ENCODE peak calls at places on chromosomes 4 and X, in seven cellular contexts. V is neural crest cell, Q is progenitor cell of endocrine pancreas, F is lung, L is GM13977, W is astrocyte of the cerebellum, E is GM10248. N is an unnamed sample.

GRCh38 chr4:159899596-159899995 is 796.7 kb downstream of the RAPGEF2 start:
- DNase-seq in V (no peak), Q (no peak), F (no peak), L (no peak), W (no peak), E (no peak), N (no peak)

GRCh38 chrX:9665113-9665512 is 100.5 kb downstream of the GPR143 start:
- DNase-seq in V (no peak), Q (no peak), F (no peak), L (no peak), W (no peak), E (no peak), N (no peak)

GRCh38 chrX:1205681-1206611 is 6.5 kb downstream of the CRLF2 start:
- DNase-seq in V (peak; percentile 43), Q (no peak), F (no peak), L (peak; percentile 28), W (peak; percentile 33), E (no peak), N (peak; percentile 34)

GRCh38 chr4:113288257-113288656 is 238.8 kb downstream of the ANK2 start:
- DNase-seq in V (no peak), Q (no peak), F (no peak), L (no peak), W (no peak), E (no peak), N (no peak)

GRCh38 chrX:1767026-1767425 is 152.2 kb downstream of the ASMT start:
- DNase-seq in V (peak; percentile 2), Q (no peak), F (no peak), L (no peak), W (no peak), E (no peak), N (no peak)

GRCh38 chr4:123418486-123418931 is 21.9 kb downstream of the SPRY1 start:
- DNase-seq in V (no peak), Q (no peak), F (peak; percentile 51), L (no peak), W (peak; percentile 95), E (no peak), N (no peak)

GRCh38 chrX:37060999-37061398 is 52.8 kb downstream of the FAM47C start:
- DNase-seq in V (peak; percentile 15), Q (no peak), F (no peak), L (peak; percentile 18), W (peak; percentile 31), E (peak; percentile 13), N (no peak)

GRCh38 chr4:157996061-157996460 is 176.8 kb downstream of the GASK1B start:
- DNase-seq in V (no peak), Q (no peak), F (no peak), L (no peak), W (no peak), E (no peak), N (no peak)

GRCh38 chrX:139804482-139804881 is 96.5 kb upstream of the MCF2 start:
- DNase-seq in V (no peak), Q (no peak), F (no peak), L (no peak), W (no peak), E (no peak), N (no peak)

GRCh38 chrX:13165266-13165665 is 120.8 kb upstream of the FAM9C start:
- DNase-seq in V (no peak), Q (no peak), F (no peak), L (no peak), W (no peak), E (no peak), N (no peak)

GRCh38 chrX:103733017-103733416 is 22.3 kb downstream of the TMEM31 start:
- DNase-seq in V (no peak), Q (no peak), F (no peak), L (no peak), W (no peak), E (no peak), N (no peak)

GRCh38 chr4:148926861-148927260 is 484.6 kb upstream of the NR3C2 start:
- DNase-seq in V (no peak), Q (no peak), F (no peak), L (no peak), W (peak; percentile 15), E (no peak), N (no peak)

DNA sequence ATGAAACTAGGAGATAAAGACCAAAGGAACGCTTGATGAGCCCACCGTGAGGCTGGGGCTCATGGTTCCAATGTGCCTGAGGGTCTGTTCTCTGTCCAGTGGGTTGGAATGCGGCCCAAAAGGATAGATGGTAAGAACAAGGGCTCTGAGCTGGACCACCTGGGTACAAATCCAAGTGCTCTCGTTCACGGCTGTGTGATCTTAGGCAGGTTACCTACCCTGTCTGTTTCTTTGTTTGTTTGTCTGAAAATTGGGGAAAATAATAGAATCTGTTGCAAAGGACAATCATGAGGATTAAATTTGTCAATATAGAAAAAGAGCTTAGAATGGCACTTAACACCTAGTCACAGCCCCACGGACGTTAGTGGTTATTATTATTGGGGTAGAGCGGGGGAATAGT is 36.0 kb downstream of the SMIM20 start:
- DNase-seq in V (no peak), Q (no peak), F (no peak), L (no peak), W (no peak), E (no peak), N (no peak)
- TF ChIP-seq CTCF in V (no peak), Q (no peak), F (no peak), L (no peak), W (no peak), E (no peak), N (no peak)

DNA sequence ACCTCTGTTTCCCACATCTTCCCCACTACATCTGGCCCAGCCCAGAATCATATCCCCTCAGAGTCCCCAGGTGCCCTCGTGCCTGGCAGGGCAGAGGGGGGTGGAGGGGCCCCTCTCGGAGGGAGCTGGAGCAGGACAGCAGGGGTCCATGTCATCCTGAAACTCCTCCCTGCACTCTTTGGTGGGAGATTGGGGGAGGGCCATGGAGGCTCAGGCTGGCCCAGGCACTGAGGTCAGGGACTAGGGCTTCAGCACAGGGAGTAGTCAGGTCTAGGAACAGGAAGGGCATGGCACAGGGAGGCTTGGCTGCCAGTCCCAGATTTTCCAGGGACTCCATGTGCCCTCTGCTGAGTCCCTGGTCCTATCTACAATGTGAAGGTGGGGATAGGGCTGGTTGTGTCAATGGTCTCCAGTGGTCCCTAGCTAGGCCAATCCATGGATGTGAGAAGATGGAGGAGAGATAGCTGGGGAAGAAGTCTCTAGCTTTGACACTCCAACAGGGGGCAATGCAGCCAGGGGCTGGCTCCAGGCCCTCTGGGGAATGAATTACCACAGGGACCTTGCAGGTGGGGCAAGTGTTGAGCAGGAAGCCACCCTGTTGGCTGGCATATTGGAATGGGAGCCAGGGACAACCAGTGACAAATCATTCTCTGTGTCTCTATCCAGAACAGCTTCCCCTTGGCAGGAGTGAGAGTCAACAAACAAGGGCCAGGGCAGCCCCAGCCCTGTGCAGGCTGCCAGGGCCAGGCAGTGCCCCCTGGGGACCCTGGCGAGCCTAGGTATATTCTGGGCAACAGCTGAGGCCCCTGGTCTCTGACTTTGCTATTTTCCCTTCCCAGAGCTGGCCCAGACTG is 154.4 kb downstream of the EFNB1 start:
- DNase-seq in V (no peak), Q (no peak), F (no peak), L (no peak), W (no peak), E (peak; percentile 5), N (no peak)
- TF ChIP-seq CTCF in V (no peak), Q (no peak), F (no peak), L (no peak), W (no peak), E (no peak), N (no peak)

DNA sequence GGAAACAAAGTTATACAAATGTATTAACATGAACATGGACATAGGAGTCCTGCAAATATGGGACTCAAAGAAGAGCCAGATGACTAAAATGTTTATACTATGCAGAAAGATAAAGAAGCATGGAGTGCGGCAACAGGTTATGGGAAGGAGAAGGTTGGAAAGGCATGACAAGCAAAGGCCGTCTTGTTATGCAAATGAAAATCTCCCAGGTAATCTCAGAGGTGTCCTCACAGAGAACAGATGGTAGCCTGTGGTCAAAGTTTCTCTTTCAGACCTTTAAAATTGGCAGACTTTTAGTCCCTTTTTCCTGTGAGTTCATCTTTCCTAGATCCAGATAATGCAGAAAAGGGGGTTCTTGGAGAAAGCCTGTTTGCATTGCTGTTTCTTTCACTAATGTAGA is 116.4 kb upstream of the BEND4 start:
- DNase-seq in V (no peak), Q (no peak), F (no peak), L (no peak), W (no peak), E (no peak), N (no peak)
- TF ChIP-seq CTCF in V (no peak), Q (no peak), F (no peak), L (no peak), W (no peak), E (no peak), N (no peak)

DNA sequence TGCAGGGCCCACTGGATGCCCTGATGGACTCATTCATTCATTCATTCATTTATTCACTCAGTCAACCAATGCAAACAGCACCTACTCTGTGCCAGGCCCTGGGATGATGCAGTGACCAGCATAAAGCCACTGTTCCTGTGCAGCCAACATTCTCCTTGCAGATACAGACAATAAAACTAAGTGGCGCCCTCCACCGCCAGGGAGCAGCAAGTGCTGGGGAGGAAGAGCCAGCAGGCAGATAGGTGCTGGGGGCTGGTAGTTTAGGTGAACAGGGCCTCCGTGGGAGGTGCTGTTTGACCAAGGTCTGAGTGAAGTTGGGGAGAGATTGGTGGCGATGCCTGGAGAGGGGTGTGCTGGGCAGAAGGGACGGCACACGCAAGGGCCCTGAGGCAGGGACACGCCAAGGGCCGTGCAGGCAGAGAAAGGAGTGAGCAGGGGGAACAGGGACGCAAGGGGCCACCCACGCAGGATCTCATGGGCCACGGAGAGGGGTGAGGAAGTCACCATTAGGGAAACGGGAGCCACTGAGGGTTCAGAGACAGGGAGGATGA is 65.5 kb downstream of the WFS1 start:
- DNase-seq in V (no peak), Q (no peak), F (no peak), L (no peak), W (no peak), E (no peak), N (no peak)
- TF ChIP-seq CTCF in V (peak; percentile 20), Q (no peak), F (no peak), L (peak; percentile 5), W (no peak), E (no peak), N (no peak)

GRCh38 chrX:16472345-16472744 is 177.6 kb upstream of the S100G start:
- DNase-seq in V (no peak), Q (no peak), F (no peak), L (no peak), W (no peak), E (no peak), N (no peak)

GRCh38 chrX:16465081-16465876 is 184.7 kb upstream of the S100G start:
- DNase-seq in V (no peak), Q (no peak), F (no peak), L (no peak), W (no peak), E (no peak), N (no peak)

GRCh38 chrX:16466640-16467432 is 183.1 kb upstream of the S100G start:
- DNase-seq in V (no peak), Q (no peak), F (no peak), L (no peak), W (no peak), E (no peak), N (no peak)

GRCh38 chrX:16474511-16474910 is 175.4 kb upstream of the S100G start:
- DNase-seq in V (no peak), Q (no peak), F (no peak), L (no peak), W (no peak), E (no peak), N (no peak)

DNA sequence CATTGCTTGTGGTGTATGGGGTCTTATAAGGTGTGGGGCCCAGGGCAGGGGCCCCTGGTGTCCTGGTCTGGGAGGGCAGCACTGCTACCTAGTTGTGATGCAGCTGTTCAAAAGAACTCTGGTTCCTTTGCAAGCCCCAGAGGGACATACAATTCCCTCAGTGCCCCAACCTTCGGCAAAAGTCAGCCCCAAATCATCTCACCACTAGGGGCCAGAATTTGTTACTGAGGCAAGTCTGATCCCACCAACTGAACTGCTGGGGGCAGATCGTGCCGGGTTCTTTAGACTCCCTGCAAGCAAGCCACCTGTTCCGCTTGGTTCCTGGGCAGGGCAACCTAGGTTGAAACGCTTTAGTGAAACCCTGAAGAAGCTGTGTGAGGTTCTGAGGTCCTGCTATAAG is 180.1 kb upstream of the S100G start:
- DNase-seq in V (no peak), Q (no peak), F (no peak), L (no peak), W (no peak), E (no peak), N (no peak)
- TF ChIP-seq CTCF in V (no peak), Q (peak; percentile 10), F (no peak), L (no peak), W (peak; percentile 4), E (no peak), N (no peak)

N was measured in osteocyte.